ENCODE peak calls at places on chromosomes 4 and X, in four cellular contexts. R is esophagus muscularis mucosa, V is upper lobe of right lung, X is fibroblast of mammary gland. L is an unnamed sample.

GRCh38 chrX:3663576-3664290 is 49.7 kb downstream of the PRKX start:
- DNase-seq in R (no peak), X (no peak), V (peak), L (no peak)

GRCh38 chrX:54807524-54808108 is at the start of gene MAGED2:
- DNase-seq in V (peak), R (no peak), X (peak), L (peak)

GRCh38 chr4:141524116-141524515 is 112.3 kb upstream of the IL15 start:
- DNase-seq in R (no peak), X (peak), V (no peak), L (peak)

GRCh38 chr4:87122252-87122651 is 98.2 kb downstream of the KLHL8 start:
- DNase-seq in X (no peak), R (no peak), V (no peak), L (peak)

GRCh38 chr4:99879458-99879857 is 14.8 kb downstream of the LAMTOR3 start:
- DNase-seq in V (no peak), R (no peak), X (no peak), L (peak)

GRCh38 chrX:71846429-71846828 is 64.2 kb upstream of the NHSL2 start:
- DNase-seq in V (no peak), X (peak), R (no peak), L (peak)

GRCh38 chrX:73266766-73267165 is 52.1 kb upstream of the NAP1L2 start:
- DNase-seq in V (no peak), R (no peak), X (no peak), L (no peak)

GRCh38 chr4:16118090-16118489 is 34.3 kb upstream of the PROM1 start:
- DNase-seq in X (no peak), V (no peak), R (no peak), L (no peak)

GRCh38 chrX:74286950-74287349 is 17.0 kb upstream of the ZCCHC13 start:
- DNase-seq in V (no peak), X (peak), R (no peak), L (peak)

GRCh38 chrX:136783159-136783558 is 2.4 kb upstream of the ARHGEF6 start:
- DNase-seq in X (no peak), R (no peak), V (no peak), L (no peak)

GRCh38 chrX:119389214-119389613 is 9.9 kb upstream of the SLC25A43 start:
- DNase-seq in R (no peak), X (no peak), V (no peak), L (no peak)

GRCh38 chr4:77893451-77893850 is 30.8 kb downstream of the MRPL1 start:
- DNase-seq in V (no peak), X (no peak), R (no peak), L (no peak)

GRCh38 chrX:25009407-25009806 is 6.4 kb downstream of the ARX start:
- DNase-seq in X (no peak), V (no peak), R (no peak), L (no peak)

GRCh38 chr4:37615720-37616063 is 70.5 kb downstream of the RELL1 start:
- DNase-seq in X (no peak), V (no peak), R (no peak), L (no peak)

GRCh38 chr4:153634737-153635353 is 49.2 kb upstream of the TLR2 start:
- DNase-seq in R (no peak), V (no peak), X (peak), L (peak)

GRCh38 chr4:26356067-26356466 is 35.3 kb downstream of the RBPJ start:
- DNase-seq in X (peak), V (no peak), R (no peak), L (peak)

GRCh38 chr4:142443469-142443868 is 402.6 kb downstream of the INPP4B start:
- DNase-seq in X (no peak), R (no peak), V (no peak), L (no peak)

GRCh38 chr4:2060578-2061207 is 1.6 kb downstream of the NAT8L start:
- DNase-seq in R (no peak), V (no peak), X (no peak), L (no peak)

GRCh38 chrX:120309873-120310730 is 1.2 kb downstream of the TMEM255A start:
- DNase-seq in R (no peak), V (no peak), X (no peak), L (no peak)

GRCh38 chr4:56745082-56745481 is 64.0 kb upstream of the HOPX start:
- DNase-seq in R (no peak), X (no peak), V (no peak), L (no peak)

GRCh38 chr4:168978001-168978700 is 31.9 kb downstream of the CBR4 start:
- DNase-seq in X (peak), R (no peak), V (no peak), L (peak)

DNA sequence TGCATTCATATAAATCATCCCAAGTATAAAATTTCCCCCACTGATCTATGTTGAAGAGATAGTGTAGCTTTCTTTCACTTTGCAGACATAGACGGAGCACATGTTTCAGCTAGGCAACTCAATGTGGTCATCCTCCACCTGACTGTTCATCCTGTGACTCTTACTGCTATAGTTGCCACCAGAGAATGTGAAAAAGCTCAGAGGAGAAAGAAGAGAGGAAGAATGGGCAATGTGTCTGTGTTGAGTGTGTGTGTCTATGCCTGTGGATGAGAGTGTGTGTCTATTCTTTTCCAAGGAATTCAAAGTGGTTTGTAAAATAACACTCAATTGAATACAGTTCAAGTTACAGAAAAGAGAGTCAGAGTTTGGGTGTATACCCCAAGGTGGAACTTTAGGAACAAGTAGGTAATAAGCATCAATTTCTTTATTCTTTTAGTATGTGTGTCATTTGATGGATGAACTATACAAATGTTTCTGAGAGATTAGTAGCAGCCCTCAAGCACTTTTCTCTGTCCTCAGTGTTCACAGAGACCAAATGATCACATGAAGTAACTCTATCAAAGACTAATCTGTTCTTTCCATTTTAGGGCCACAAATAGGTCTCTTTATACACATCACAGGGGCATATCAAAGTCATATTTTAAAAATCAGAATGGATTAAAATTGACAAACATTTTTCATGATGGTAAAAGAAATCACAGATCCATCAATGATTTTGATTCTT is 2.3 kb downstream of the SNCA start:
- DNase-seq in V (no peak), X (no peak), R (no peak), L (no peak)
- H3K4me3 ChIP-seq in V (no peak), X (no peak), R (no peak), L (no peak)

GRCh38 chrX:79413009-79413408 is 45.9 kb upstream of the ITM2A start:
- DNase-seq in V (no peak), R (no peak), X (peak), L (peak)
- TF ChIP-seq CTCF in V (peak), R (peak), X (peak), L (peak)

GRCh38 chr4:152436384-152436783 is 99.5 kb downstream of the FBXW7 start:
- DNase-seq in X (no peak), V (no peak), R (no peak), L (no peak)
- H3K4me3 ChIP-seq in X (no peak), V (no peak), R (no peak), L (no peak)

GRCh38 chrX:69097451-69098236 is 67.6 kb downstream of the PJA1 start:
- DNase-seq in R (no peak), V (no peak), X (no peak), L (no peak)

GRCh38 chrX:69095260-69095659 is 70.0 kb downstream of the PJA1 start:
- DNase-seq in V (no peak), R (no peak), X (no peak), L (no peak)

GRCh38 chrX:69090022-69090421 is 75.2 kb downstream of the PJA1 start:
- DNase-seq in X (no peak), R (no peak), V (no peak), L (no peak)

GRCh38 chrX:69096963-69097362 is 68.3 kb downstream of the PJA1 start:
- DNase-seq in V (no peak), X (no peak), R (no peak), L (no peak)

DNA sequence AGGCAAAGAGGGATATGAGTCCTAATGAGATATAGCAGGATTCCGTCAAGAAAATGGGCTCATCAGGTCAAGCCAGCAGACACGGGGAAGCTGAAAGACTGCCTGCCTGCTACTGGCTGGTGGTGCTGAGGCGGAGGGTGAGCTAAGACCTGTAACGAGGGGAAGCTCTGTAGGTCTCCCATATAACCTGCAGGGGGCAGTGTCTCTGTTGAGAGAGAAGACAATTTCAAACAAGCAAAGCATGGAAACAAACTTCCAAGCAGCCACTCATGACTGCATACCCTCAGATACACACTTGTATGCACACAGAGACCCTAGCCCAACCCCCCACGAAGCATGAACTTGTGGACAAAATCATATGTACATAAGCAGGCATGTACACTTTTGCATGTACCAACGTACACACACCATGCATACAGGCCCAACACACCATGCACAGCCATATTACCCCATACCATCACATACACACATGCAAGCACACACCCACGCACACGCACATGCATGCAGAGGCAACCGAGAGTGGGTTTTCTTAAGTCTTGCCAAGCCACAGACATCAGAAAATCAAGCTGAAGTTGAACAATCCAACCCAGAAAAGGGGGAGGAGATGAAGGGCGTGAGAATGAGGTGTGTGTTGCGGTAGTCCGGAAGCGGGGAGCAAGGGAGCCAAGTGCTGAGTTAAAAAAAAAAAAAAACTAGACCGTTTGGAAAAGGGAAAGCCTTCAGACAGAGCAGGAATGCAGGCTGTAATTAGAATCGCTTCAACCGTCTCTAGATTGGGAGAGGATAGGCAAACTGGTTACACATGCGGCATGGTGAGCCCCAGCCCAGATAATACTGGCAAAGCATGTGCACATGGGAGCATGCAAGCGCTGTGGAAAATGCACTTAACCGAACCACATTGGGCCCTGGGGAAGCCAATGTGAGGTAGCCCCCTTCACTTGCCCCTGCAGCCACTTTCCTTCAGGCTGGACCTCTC is 71.0 kb downstream of the PJA1 start:
- DNase-seq in X (peak), R (no peak), V (no peak), L (peak)
- TF ChIP-seq CTCF in X (peak), R (peak), V (peak), L (peak)

GRCh38 chr4:118284169-118284568 is 68.6 kb downstream of the PRSS12 start:
- DNase-seq in X (peak), V (no peak), R (no peak), L (no peak)

GRCh38 chr4:118279920-118280432 is 72.8 kb downstream of the PRSS12 start:
- DNase-seq in R (no peak), X (peak), V (no peak), L (peak)

GRCh38 chr4:118280501-118281218 is 72.1 kb downstream of the PRSS12 start:
- DNase-seq in R (no peak), X (peak), V (no peak), L (peak)

GRCh38 chr4:118282692-118283091 is 70.1 kb downstream of the PRSS12 start:
- DNase-seq in V (no peak), X (peak), R (no peak), L (peak)

GRCh38 chr4:118281611-118282442 is 71.0 kb downstream of the PRSS12 start:
- DNase-seq in V (no peak), X (peak), R (no peak), L (peak)
- H3K4me3 ChIP-seq in V (no peak), X (no peak), R (no peak), L (no peak)

L was measured in fibroblast of pulmonary artery.